ENCODE peak calls at places on chromosomes 5 and 9, in eight cellular contexts. One of them, this sample, is unnamed.

GRCh38 chr5:113524927-113525326 is 11.4 kb downstream of the YTHDC2 start:
- DNase-seq in HFFc6: no peak
- DNase-seq in NCI-H748 treated with DMSO at 0.1 percent for 48 hours: no peak
- DNase-seq in substantia nigra: no peak
- DNase-seq in ELR: peak
- DNase-seq in uterus: no peak
- DNase-seq in spleen: no peak
- DNase-seq in KBM-7: peak
- DNase-seq in this sample: no peak

GRCh38 chr9:5493597-5494511 is 16.5 kb upstream of the PDCD1LG2 start:
- DNase-seq in spleen: no peak
- DNase-seq in KBM-7: peak
- DNase-seq in substantia nigra: no peak
- DNase-seq in ELR: peak
- DNase-seq in NCI-H748 treated with DMSO at 0.1 percent for 48 hours: no peak
- DNase-seq in uterus: no peak
- DNase-seq in HFFc6: peak
- DNase-seq in this sample: no peak

GRCh38 chr5:124162782-124163532 is 583.5 kb downstream of the ZNF608 start:
- DNase-seq in KBM-7: peak
- DNase-seq in HFFc6: no peak
- DNase-seq in uterus: no peak
- DNase-seq in spleen: peak
- DNase-seq in NCI-H748 treated with DMSO at 0.1 percent for 48 hours: peak
- DNase-seq in substantia nigra: no peak
- DNase-seq in ELR: peak
- DNase-seq in this sample: no peak

GRCh38 chr5:65811895-65812294 is 89.9 kb downstream of the NLN start:
- DNase-seq in HFFc6: no peak
- DNase-seq in uterus: no peak
- DNase-seq in ELR: peak
- DNase-seq in NCI-H748 treated with DMSO at 0.1 percent for 48 hours: no peak
- DNase-seq in substantia nigra: no peak
- DNase-seq in KBM-7: no peak
- DNase-seq in spleen: no peak
- DNase-seq in this sample: no peak

GRCh38 chr5:43993634-43994395 is 390.8 kb downstream of the NNT start:
- DNase-seq in NCI-H748 treated with DMSO at 0.1 percent for 48 hours: no peak
- DNase-seq in substantia nigra: no peak
- DNase-seq in ELR: no peak
- DNase-seq in spleen: no peak
- DNase-seq in uterus: peak
- DNase-seq in HFFc6: no peak
- DNase-seq in KBM-7: no peak
- DNase-seq in this sample: no peak

GRCh38 chr9:18493361-18494015 is 19.5 kb downstream of the ADAMTSL1 start:
- DNase-seq in ELR: peak
- DNase-seq in uterus: no peak
- DNase-seq in KBM-7: no peak
- DNase-seq in substantia nigra: no peak
- DNase-seq in spleen: no peak
- DNase-seq in NCI-H748 treated with DMSO at 0.1 percent for 48 hours: no peak
- DNase-seq in HFFc6: peak
- DNase-seq in this sample: no peak

GRCh38 chr9:100690438-100690837 is 112.6 kb downstream of the CAVIN4 start:
- DNase-seq in HFFc6: no peak
- DNase-seq in KBM-7: no peak
- DNase-seq in NCI-H748 treated with DMSO at 0.1 percent for 48 hours: peak
- DNase-seq in uterus: no peak
- DNase-seq in ELR: no peak
- DNase-seq in substantia nigra: no peak
- DNase-seq in spleen: no peak
- DNase-seq in this sample: no peak

GRCh38 chr9:33431420-33431819 is 16.0 kb downstream of the AQP3 start:
- DNase-seq in substantia nigra: no peak
- DNase-seq in spleen: no peak
- DNase-seq in ELR: no peak
- DNase-seq in HFFc6: no peak
- DNase-seq in KBM-7: no peak
- DNase-seq in NCI-H748 treated with DMSO at 0.1 percent for 48 hours: no peak
- DNase-seq in uterus: no peak
- DNase-seq in this sample: no peak

GRCh38 chr9:121921444-121921843 is 171.7 kb downstream of the TTLL11 start:
- DNase-seq in HFFc6: no peak
- DNase-seq in ELR: no peak
- DNase-seq in NCI-H748 treated with DMSO at 0.1 percent for 48 hours: no peak
- DNase-seq in uterus: no peak
- DNase-seq in spleen: no peak
- DNase-seq in substantia nigra: no peak
- DNase-seq in KBM-7: no peak
- DNase-seq in this sample: no peak

GRCh38 chr5:1471997-1472963 is 27.0 kb upstream of the SLC6A3 start:
- DNase-seq in KBM-7: no peak
- DNase-seq in substantia nigra: no peak
- DNase-seq in uterus: no peak
- DNase-seq in HFFc6: no peak
- DNase-seq in spleen: no peak
- DNase-seq in ELR: no peak
- DNase-seq in NCI-H748 treated with DMSO at 0.1 percent for 48 hours: no peak
- DNase-seq in this sample: no peak

GRCh38 chr5:32330126-32330971 is 17.6 kb upstream of the MTMR12 start:
- DNase-seq in HFFc6: no peak
- DNase-seq in uterus: no peak
- DNase-seq in spleen: no peak
- DNase-seq in NCI-H748 treated with DMSO at 0.1 percent for 48 hours: no peak
- DNase-seq in ELR: no peak
- DNase-seq in substantia nigra: no peak
- DNase-seq in KBM-7: no peak
- DNase-seq in this sample: no peak

GRCh38 chr9:76725885-76726284 is 38.4 kb upstream of the PCA3 start:
- DNase-seq in ELR: no peak
- DNase-seq in NCI-H748 treated with DMSO at 0.1 percent for 48 hours: no peak
- DNase-seq in substantia nigra: no peak
- DNase-seq in spleen: no peak
- DNase-seq in HFFc6: no peak
- DNase-seq in uterus: no peak
- DNase-seq in KBM-7: no peak
- DNase-seq in this sample: no peak

GRCh38 chr5:77101298-77101697 is 14.2 kb upstream of the ZBED3 start:
- DNase-seq in substantia nigra: no peak
- DNase-seq in HFFc6: peak
- DNase-seq in spleen: no peak
- DNase-seq in ELR: peak
- DNase-seq in uterus: peak
- DNase-seq in KBM-7: no peak
- DNase-seq in NCI-H748 treated with DMSO at 0.1 percent for 48 hours: no peak
- DNase-seq in this sample: no peak

GRCh38 chr5:116297296-116297814 is 212.5 kb downstream of the COMMD10 start:
- DNase-seq in NCI-H748 treated with DMSO at 0.1 percent for 48 hours: no peak
- DNase-seq in KBM-7: no peak
- DNase-seq in substantia nigra: no peak
- DNase-seq in HFFc6: no peak
- DNase-seq in ELR: no peak
- DNase-seq in uterus: no peak
- DNase-seq in spleen: no peak
- DNase-seq in this sample: no peak